ENCODE peak calls at places on chromosomes 6 and 20, in eight cellular contexts. One of them, this sample, is unnamed.

GRCh38 chr6:110656492-110656891 is 158.8 kb downstream of the CDK19 start:
- DNase-seq in small intestine: peak
- DNase-seq in nucleus accumbens: no peak
- DNase-seq in nephron progenitor cell: no peak
- DNase-seq in neuronal stem cell: no peak
- DNase-seq in cerebellar cortex: no peak
- DNase-seq in NCI-H1105 treated with DMSO at 0.1 percent for 48 hours: peak
- DNase-seq in substantia nigra: no peak
- DNase-seq in this sample: no peak

GRCh38 chr6:55794136-55794812 is 81.1 kb downstream of the BMP5 start:
- DNase-seq in nucleus accumbens: no peak
- DNase-seq in nephron progenitor cell: no peak
- DNase-seq in cerebellar cortex: no peak
- DNase-seq in NCI-H1105 treated with DMSO at 0.1 percent for 48 hours: no peak
- DNase-seq in small intestine: no peak
- DNase-seq in substantia nigra: no peak
- DNase-seq in neuronal stem cell: no peak
- DNase-seq in this sample: no peak

GRCh38 chr20:10433014-10433622 is 904 bp downstream of the MKKS start:
- DNase-seq in cerebellar cortex: peak
- DNase-seq in substantia nigra: no peak
- DNase-seq in nephron progenitor cell: no peak
- DNase-seq in nucleus accumbens: no peak
- DNase-seq in small intestine: peak
- DNase-seq in NCI-H1105 treated with DMSO at 0.1 percent for 48 hours: no peak
- DNase-seq in neuronal stem cell: no peak
- DNase-seq in this sample: no peak

GRCh38 chr20:3404402-3404801 is 3.1 kb downstream of the DNAAF9 start:
- DNase-seq in neuronal stem cell: no peak
- DNase-seq in substantia nigra: no peak
- DNase-seq in cerebellar cortex: no peak
- DNase-seq in nephron progenitor cell: no peak
- DNase-seq in NCI-H1105 treated with DMSO at 0.1 percent for 48 hours: no peak
- DNase-seq in small intestine: no peak
- DNase-seq in nucleus accumbens: no peak
- DNase-seq in this sample: no peak

GRCh38 chr6:96299525-96299924 is 222.1 kb upstream of the UFL1 start:
- DNase-seq in neuronal stem cell: no peak
- DNase-seq in nephron progenitor cell: no peak
- DNase-seq in substantia nigra: no peak
- DNase-seq in NCI-H1105 treated with DMSO at 0.1 percent for 48 hours: no peak
- DNase-seq in nucleus accumbens: no peak
- DNase-seq in small intestine: no peak
- DNase-seq in cerebellar cortex: no peak
- DNase-seq in this sample: no peak

GRCh38 chr20:61743606-61744005 is 322.1 kb downstream of the TAF4 start:
- DNase-seq in substantia nigra: no peak
- DNase-seq in neuronal stem cell: no peak
- DNase-seq in cerebellar cortex: no peak
- DNase-seq in nephron progenitor cell: no peak
- DNase-seq in NCI-H1105 treated with DMSO at 0.1 percent for 48 hours: no peak
- DNase-seq in small intestine: no peak
- DNase-seq in nucleus accumbens: no peak
- DNase-seq in this sample: no peak

GRCh38 chr20:16846011-16846410 is 97.9 kb downstream of the OTOR start:
- DNase-seq in cerebellar cortex: no peak
- DNase-seq in nephron progenitor cell: no peak
- DNase-seq in neuronal stem cell: no peak
- DNase-seq in substantia nigra: no peak
- DNase-seq in small intestine: no peak
- DNase-seq in nucleus accumbens: no peak
- DNase-seq in NCI-H1105 treated with DMSO at 0.1 percent for 48 hours: no peak
- DNase-seq in this sample: no peak

GRCh38 chr6:46781478-46782378 is 11.5 kb upstream of the MEP1A start:
- DNase-seq in nephron progenitor cell: peak
- DNase-seq in cerebellar cortex: peak
- DNase-seq in small intestine: peak
- DNase-seq in nucleus accumbens: no peak
- DNase-seq in neuronal stem cell: peak
- DNase-seq in substantia nigra: peak
- DNase-seq in NCI-H1105 treated with DMSO at 0.1 percent for 48 hours: peak
- DNase-seq in this sample: peak

This sample was measured in hepatocyte.